ENCODE peak calls at places on chromosome 5, in five cellular contexts. N is GM23248, R is HCT116, Q is GM23338, J is neural progenitor cell. L is an unnamed sample.

GRCh38 chr5:97425511-97425910 is 242.5 kb upstream of the RIOK2 start:
- DNase-seq in J (peak), N (peak), Q (peak), R (no peak), L (peak)

GRCh38 chr5:15669826-15670225 is 169.8 kb downstream of the FBXL7 start:
- DNase-seq in R (no peak), J (no peak), Q (no peak), N (no peak), L (no peak)

GRCh38 chr5:32278403-32278802 is 34.3 kb downstream of the MTMR12 start:
- DNase-seq in J (no peak), Q (no peak), R (no peak), N (peak), L (peak)

GRCh38 chr5:1153428-1153827 is 41.6 kb upstream of the SLC12A7 start:
- DNase-seq in Q (no peak), N (no peak), J (no peak), R (no peak), L (no peak)

GRCh38 chr5:113123563-113123962 is 147.0 kb downstream of the DCP2 start:
- DNase-seq in N (no peak), R (peak), Q (peak), J (peak), L (no peak)

GRCh38 chr5:97986069-97986468 is 787.4 kb upstream of the RGMB start:
- DNase-seq in N (peak), R (peak), Q (peak), J (peak), L (peak)

GRCh38 chr5:53712327-53712726 is 151.9 kb downstream of the NDUFS4 start:
- DNase-seq in J (no peak), N (peak), Q (no peak), R (no peak), L (no peak)

GRCh38 chr5:88660326-88660946 is 222.5 kb downstream of the MEF2C start:
- DNase-seq in J (peak), Q (peak), R (peak), N (peak), L (peak)

GRCh38 chr5:109876030-109876726 is 186.5 kb downstream of the MAN2A1 start:
- DNase-seq in J (no peak), N (no peak), R (no peak), Q (no peak), L (no peak)

GRCh38 chr5:93604119-93604963 is 21.3 kb downstream of the NR2F1 start:
- DNase-seq in Q (peak), N (peak), J (peak), R (no peak), L (peak)

GRCh38 chr5:1732238-1732880 is 67.3 kb downstream of the MRPL36 start:
- DNase-seq in R (no peak), Q (no peak), J (no peak), N (no peak), L (no peak)

GRCh38 chr5:29162297-29162696 is 2031.2 kb upstream of the CDH6 start:
- DNase-seq in Q (no peak), R (no peak), N (no peak), J (peak), L (no peak)

GRCh38 chr5:88944751-88945507 is 61.9 kb upstream of the MEF2C start:
- DNase-seq in Q (no peak), J (no peak), N (peak), R (no peak), L (peak)

GRCh38 chr5:33806736-33807442 is 84.9 kb downstream of the ADAMTS12 start:
- DNase-seq in Q (no peak), R (no peak), N (peak), J (no peak), L (peak)

GRCh38 chr5:149490599-149491187 is 60.5 kb downstream of the CSNK1A1 start:
- DNase-seq in N (peak), J (no peak), Q (no peak), R (no peak), L (no peak)

GRCh38 chr5:18745591-18745987 is 1111.3 kb downstream of the TAF11L14 start:
- DNase-seq in J (no peak), N (no peak), R (no peak), Q (no peak), L (no peak)

GRCh38 chr5:14880688-14881087 is 9.1 kb upstream of the ANKH start:
- DNase-seq in Q (no peak), N (peak), R (no peak), J (no peak), L (peak)

GRCh38 chr5:180718810-180719453 is 20.9 kb downstream of the OR2Y1 start:
- DNase-seq in R (peak), Q (peak), J (peak), N (peak), L (peak)

GRCh38 chr5:103703617-103704016 is 141.0 kb upstream of the NUDT12 start:
- DNase-seq in R (no peak), Q (no peak), J (no peak), N (no peak), L (no peak)

GRCh38 chr5:31581498-31582099 is 49.5 kb downstream of the C5orf22 start:
- DNase-seq in Q (peak), N (peak), R (peak), J (peak), L (peak)

GRCh38 chr5:172586118-172587060 is 54.7 kb upstream of the NEURL1B start:
- DNase-seq in Q (peak), J (peak), N (no peak), R (no peak), L (no peak)

GRCh38 chr5:143055596-143056330 is 285.6 kb downstream of the ARHGAP26 start:
- DNase-seq in R (no peak), N (peak), Q (no peak), J (no peak), L (no peak)

GRCh38 chr5:112146323-112146848 is 272.7 kb downstream of the EPB41L4A start:
- DNase-seq in R (no peak), Q (no peak), N (peak), J (no peak), L (peak)

GRCh38 chr5:145787001-145787400 is 48.1 kb downstream of the PRELID2 start:
- DNase-seq in R (no peak), J (no peak), N (no peak), Q (no peak), L (no peak)

GRCh38 chr5:52132053-52132452 is 655.7 kb upstream of the ITGA1 start:
- DNase-seq in R (no peak), Q (no peak), J (no peak), N (no peak), L (no peak)

GRCh38 chr5:14184725-14185124 is 41.6 kb downstream of the TRIO start:
- DNase-seq in R (no peak), J (no peak), N (peak), Q (no peak), L (peak)

GRCh38 chr5:58455495-58455894 is 4.4 kb downstream of the PLK2 start:
- DNase-seq in Q (no peak), N (no peak), R (no peak), J (no peak), L (no peak)

GRCh38 chr5:5628866-5629265 is 206.4 kb downstream of the ICE1 start:
- DNase-seq in J (no peak), Q (no peak), R (no peak), N (no peak), L (no peak)

GRCh38 chr5:103425686-103426454 is 136.7 kb downstream of the NUDT12 start:
- DNase-seq in J (no peak), N (peak), R (no peak), Q (no peak), L (peak)

GRCh38 chr5:149333711-149334443 is 11.4 kb upstream of the GRPEL2 start:
- DNase-seq in N (peak), Q (no peak), J (no peak), R (no peak), L (no peak)

DNA sequence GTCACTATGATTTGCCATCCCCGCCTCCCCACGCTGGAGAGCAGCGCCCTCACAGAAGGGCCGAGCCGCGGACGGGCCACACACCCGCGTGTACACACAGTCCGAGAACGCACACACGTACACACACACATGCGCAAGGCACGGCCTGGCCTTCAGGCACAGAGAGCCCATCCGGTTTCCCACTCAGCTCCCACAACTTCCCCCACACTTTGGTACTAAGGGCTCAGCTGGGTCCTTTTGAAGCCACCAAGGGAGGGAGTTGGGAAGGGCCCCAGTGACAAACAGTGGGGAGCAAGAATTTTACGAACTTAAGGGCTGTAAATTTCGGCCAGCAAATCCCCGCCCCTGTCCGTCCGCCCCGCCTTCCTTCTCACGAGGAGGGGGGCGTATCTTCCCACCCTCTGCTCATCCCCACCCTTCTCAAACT is 133.3 kb upstream of the HAND1 start:
- DNase-seq in R (no peak), Q (peak), J (peak), N (peak), L (peak)
- TF ChIP-seq EZH2 in R (no peak), Q (peak), J (peak), N (peak), L (peak)

DNA sequence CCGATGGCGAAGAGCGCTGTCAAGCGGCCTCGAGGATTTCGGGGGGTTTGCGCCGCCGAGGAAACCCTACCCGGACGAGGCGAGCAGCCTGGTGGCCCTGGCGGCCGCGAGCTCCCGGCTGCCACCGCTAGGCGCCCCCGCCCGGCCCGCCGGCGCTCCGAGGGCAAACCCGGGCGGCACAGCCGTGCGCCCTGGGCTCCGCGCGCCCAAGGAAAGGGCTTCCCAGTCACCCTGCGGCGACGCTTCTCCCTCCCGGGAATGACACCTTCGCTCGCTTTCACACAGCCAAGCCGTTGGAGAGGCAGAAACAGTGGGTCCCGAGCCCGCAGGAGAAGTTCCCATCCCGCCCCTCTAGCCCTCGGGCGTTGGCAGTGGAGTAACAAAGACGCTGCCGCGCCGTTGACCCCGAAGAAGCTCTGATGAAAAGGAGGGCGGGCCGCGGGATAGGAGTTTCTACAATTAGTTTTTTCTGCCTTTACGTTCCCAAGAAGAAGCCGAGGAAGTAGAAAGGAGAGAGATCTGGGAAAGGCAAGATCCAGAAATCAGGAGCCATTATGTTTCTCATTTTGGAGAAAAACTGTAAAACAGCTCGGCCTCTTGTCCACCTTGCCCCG is 126.1 kb downstream of the TMEM174 start:
- DNase-seq in J (peak), R (no peak), N (peak), Q (peak), L (peak)
- TF ChIP-seq EZH2 in J (no peak), R (no peak), N (no peak), Q (peak), L (peak)

DNA sequence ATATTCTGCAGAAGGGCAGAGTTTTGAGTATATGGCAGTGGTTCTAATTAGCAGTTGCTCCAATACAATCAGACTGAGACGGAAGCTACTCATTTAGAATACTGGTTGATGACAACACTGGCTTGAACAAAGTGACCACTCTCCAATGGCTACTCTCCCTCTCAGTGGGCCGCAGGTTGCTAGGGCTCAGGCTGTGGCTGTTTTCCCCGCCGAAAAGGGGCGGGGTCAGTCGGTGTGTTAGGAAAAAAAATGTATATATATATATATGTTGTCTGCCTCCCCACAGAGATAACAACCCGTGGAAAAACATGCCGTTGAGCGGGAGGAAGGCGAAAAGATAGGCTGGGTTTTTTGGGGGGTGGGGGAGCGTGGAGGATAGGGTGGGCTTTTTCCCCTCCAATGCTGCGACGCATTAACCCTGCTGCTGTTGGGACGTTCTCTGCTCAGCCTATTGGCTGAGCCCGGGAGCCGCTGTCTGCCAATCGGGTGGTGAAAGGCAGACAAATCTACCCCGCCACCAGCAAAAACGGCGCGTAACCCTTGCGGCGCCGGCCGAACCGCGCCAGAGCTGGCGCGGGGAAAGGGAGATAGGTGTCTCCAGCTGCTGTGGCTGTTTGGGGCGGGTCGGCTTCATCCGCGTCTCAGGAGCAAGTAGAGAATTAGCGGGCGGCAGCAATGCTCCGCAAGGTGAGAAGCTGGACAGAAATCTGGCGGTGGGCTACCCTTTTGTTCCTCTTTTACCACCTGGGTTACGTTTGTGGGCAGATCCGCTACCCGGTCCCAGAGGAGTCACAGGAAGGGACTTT is at the start of gene PCDHGC4:
- DNase-seq in J (peak), N (peak), R (no peak), Q (peak), L (peak)
- TF ChIP-seq EZH2 in J (peak), N (no peak), R (no peak), Q (no peak), L (no peak)

GRCh38 chr5:126814721-126815404 is 37.9 kb downstream of the LMNB1 start:
- DNase-seq in J (no peak), Q (no peak), N (peak), R (no peak), L (peak)

GRCh38 chr5:126811515-126812198 is 34.7 kb downstream of the LMNB1 start:
- DNase-seq in N (peak), J (no peak), Q (no peak), R (no peak), L (no peak)

GRCh38 chr5:126812199-126812570 is 35.2 kb downstream of the LMNB1 start:
- DNase-seq in J (no peak), Q (no peak), R (no peak), N (no peak), L (no peak)

GRCh38 chr5:126819253-126819652 is 42.3 kb downstream of the LMNB1 start:
- DNase-seq in N (no peak), J (no peak), Q (no peak), R (no peak), L (no peak)

GRCh38 chr5:126816649-126817048 is 39.7 kb downstream of the LMNB1 start:
- DNase-seq in J (no peak), Q (no peak), N (no peak), R (no peak), L (no peak)
- TF ChIP-seq EZH2 in J (no peak), Q (no peak), N (no peak), R (no peak), L (no peak)

GRCh38 chr5:159052282-159053011 is 47.3 kb downstream of the EBF1 start:
- DNase-seq in R (no peak), Q (peak), J (peak), N (peak), L (no peak)
- TF ChIP-seq EZH2 in R (no peak), Q (peak), J (peak), N (no peak), L (no peak)

GRCh38 chr5:73419414-73420390 is 28.9 kb downstream of the FOXD1 start:
- DNase-seq in J (peak), N (peak), R (no peak), Q (peak), L (peak)
- TF ChIP-seq EZH2 in J (peak), N (no peak), R (no peak), Q (peak), L (no peak)

GRCh38 chr5:159096555-159097460 is 2.9 kb downstream of the EBF1 start:
- DNase-seq in N (no peak), J (peak), R (no peak), Q (peak), L (no peak)
- TF ChIP-seq EZH2 in N (no peak), J (peak), R (no peak), Q (peak), L (no peak)

L was measured in fibroblast of lung.